ENCODE peak calls at places on chromosomes 6 and 20, in four cellular contexts. U is OCI-LY7, C is PC-3, S is A549. M is an unnamed sample.
A peak's percentile ranks its signal among the peaks of the same experiment; 100 is the strongest.

GRCh38 chr6:42332916-42333315 is 115.3 kb upstream of the MRPS10 start:
- DNase-seq in U (no peak), S (no peak), C (no peak), M (no peak)

GRCh38 chr20:38217791-38218565 is 42.6 kb downstream of the KIAA1755 start:
- DNase-seq in S (peak; percentile 77), U (no peak), C (peak; percentile 93), M (peak; percentile 75)

GRCh38 chr6:35259946-35260626 is 551 bp downstream of the ZNF76 start:
- DNase-seq in S (peak; percentile 82), C (peak; percentile 44), U (peak; percentile 74), M (peak; percentile 80)

GRCh38 chr20:60138263-60139127 is 180.3 kb downstream of the CDH26 start:
- DNase-seq in U (peak; percentile 6), C (no peak), S (no peak), M (no peak)

GRCh38 chr20:37456948-37457347 is 64.1 kb upstream of the NNAT start:
- DNase-seq in S (no peak), U (no peak), C (no peak), M (no peak)

GRCh38 chr6:43393597-43393996 is 24.1 kb upstream of the ZNF318 start:
- DNase-seq in S (no peak), U (no peak), C (no peak), M (no peak)

GRCh38 chr20:7500362-7500761 is 439.9 kb downstream of the HAO1 start:
- DNase-seq in C (no peak), U (no peak), S (no peak), M (no peak)

GRCh38 chr20:61340157-61340556 is 88.1 kb downstream of the CDH4 start:
- DNase-seq in C (no peak), U (no peak), S (no peak), M (no peak)

GRCh38 chr6:162733489-162733888 is 5.7 kb downstream of the PACRG start:
- DNase-seq in S (no peak), U (peak; percentile 23), C (no peak), M (no peak)

GRCh38 chr6:99333068-99333467 is 16.4 kb downstream of the FAXC start:
- DNase-seq in U (peak; percentile 3), S (no peak), C (no peak), M (no peak)

GRCh38 chr20:31822421-31823330 is 3.5 kb downstream of the MYLK2 start:
- DNase-seq in U (peak; percentile 72), C (peak; percentile 58), S (peak; percentile 62), M (peak; percentile 87)

GRCh38 chr20:36887779-36888133 is 11.8 kb downstream of the TLDC2 start:
- DNase-seq in S (no peak), U (no peak), C (no peak), M (no peak)

GRCh38 chr20:56465997-56466396 is 2.4 kb upstream of the RTF2 start:
- DNase-seq in U (peak; percentile 49), C (no peak), S (no peak), M (no peak)

GRCh38 chr6:113959235-113959634 is 11.7 kb downstream of the HDAC2 start:
- DNase-seq in S (no peak), C (no peak), U (no peak), M (no peak)

GRCh38 chr6:136421537-136422158 is 128.6 kb downstream of the MAP7 start:
- DNase-seq in U (no peak), S (no peak), C (no peak), M (no peak)

GRCh38 chr6:41713161-41713649 is 22.2 kb downstream of the TFEB start:
- DNase-seq in C (peak; percentile 55), U (no peak), S (peak; percentile 65), M (no peak)

GRCh38 chr6:52503853-52504777 is 72.7 kb downstream of the TRAM2 start:
- DNase-seq in S (peak; percentile 97), U (no peak), C (peak; percentile 99), M (peak; percentile 78)

GRCh38 chr20:10047427-10047826 is 12.6 kb downstream of the ANKEF1 start:
- DNase-seq in C (peak; percentile 30), S (peak; percentile 53), U (no peak), M (no peak)

GRCh38 chr20:35307666-35308653 is 15.7 kb upstream of the FAM83C start:
- DNase-seq in C (peak; percentile 94), U (no peak), S (peak; percentile 37), M (no peak)

GRCh38 chr6:36906539-36906938 is 20.8 kb downstream of the C6orf89 start:
- DNase-seq in S (no peak), U (no peak), C (peak; percentile 45), M (no peak)

GRCh38 chr20:40702504-40702903 is 13.5 kb upstream of the MAFB start:
- DNase-seq in C (peak; percentile 24), U (no peak), S (no peak), M (no peak)

GRCh38 chr6:168385858-168386735 is 54.9 kb upstream of the SMOC2 start:
- DNase-seq in S (no peak), U (no peak), C (no peak), M (no peak)

GRCh38 chr6:1971612-1972011 is 273.8 kb downstream of the GMDS start:
- DNase-seq in U (no peak), S (no peak), C (no peak), M (no peak)

GRCh38 chr20:45470262-45470931 is 844 bp downstream of the WFDC2 start:
- DNase-seq in U (no peak), S (no peak), C (no peak), M (peak; percentile 65)

GRCh38 chr6:113103618-113104390 is 753.3 kb upstream of the MARCKS start:
- DNase-seq in C (peak; percentile 11), S (no peak), U (no peak), M (peak; percentile 26)

GRCh38 chr6:15389759-15390723 is 144.2 kb downstream of the JARID2 start:
- DNase-seq in U (peak; percentile 69), S (peak; percentile 32), C (peak; percentile 49), M (peak; percentile 73)
- H3K4me1 ChIP-seq in U (peaks cover 16% of the 10 kb centered on the region), S (peaks cover 18% of the 10 kb centered on the region), C (no peaks in the 10 kb centered on the region), M (peaks cover 37% of the 10 kb centered on the region)

GRCh38 chr20:53124075-53124532 is 151.9 kb downstream of the TSHZ2 start:
- DNase-seq in S (no peak), U (no peak), C (no peak), M (no peak)
- H3K4me2 ChIP-seq in S (no peak overlapping the region), U (no peak overlapping the region), C (no peak overlapping the region), M (no peak overlapping the region)

GRCh38 chr6:158852312-158853071 is 33.3 kb upstream of the EZR start:
- DNase-seq in C (no peak), S (no peak), U (no peak), M (no peak)
- H3K4me1 ChIP-seq in C (peaks cover 61% of the 10 kb centered on the region), S (peaks cover 83% of the 10 kb centered on the region), U (peaks cover 72% of the 10 kb centered on the region), M (peaks cover 52% of the 10 kb centered on the region)

GRCh38 chr6:123208111-123208510 is 212.1 kb downstream of the CLVS2 start:
- DNase-seq in U (no peak), C (no peak), S (no peak), M (no peak)
- H3K4me2 ChIP-seq in U (no peak overlapping the region), C (no peak overlapping the region), S (no peak overlapping the region), M (no peak overlapping the region)

DNA sequence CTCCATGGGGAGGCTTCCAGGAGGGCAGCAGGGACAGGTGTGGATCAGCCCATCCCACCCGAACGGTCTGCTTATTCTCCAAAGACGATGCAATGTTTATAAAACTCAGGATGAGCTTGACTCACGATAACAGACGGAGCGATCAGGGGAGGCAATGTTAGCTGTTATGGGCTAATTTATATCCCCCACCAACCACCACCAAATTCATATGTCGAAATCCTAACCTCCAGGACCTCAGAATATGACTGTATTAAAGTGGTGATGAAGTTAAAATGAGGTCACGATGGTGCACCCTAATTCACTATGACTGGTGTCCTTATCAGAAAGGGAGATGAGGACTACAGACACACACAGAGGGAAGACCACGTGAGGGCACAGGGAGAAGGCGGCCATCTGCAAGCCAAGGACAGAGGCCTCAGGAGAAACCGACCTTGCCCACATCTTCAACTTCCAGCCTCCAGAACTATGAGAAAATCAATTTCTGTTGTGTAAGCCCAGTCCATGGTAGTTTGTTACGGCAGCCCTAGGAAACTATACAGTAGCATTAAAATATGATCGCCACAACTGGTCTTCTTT is 7.0 kb downstream of the ADTRP start:
- DNase-seq in U (no peak), S (no peak), C (peak; percentile 26), M (no peak)
- H3K4me1 ChIP-seq in U (no peaks in the 10 kb centered on the region), S (peaks cover 51% of the 10 kb centered on the region), C (peaks cover 63% of the 10 kb centered on the region), M (peaks cover 11% of the 10 kb centered on the region)

GRCh38 chr6:6725834-6726194 is 137.3 kb downstream of the LY86 start:
- DNase-seq in S (no peak), C (no peak), U (no peak), M (no peak)

GRCh38 chr6:6725120-6725833 is 136.8 kb downstream of the LY86 start:
- DNase-seq in C (no peak), U (no peak), S (no peak), M (no peak)

GRCh38 chr6:6723792-6724318 is 135.3 kb downstream of the LY86 start:
- DNase-seq in C (no peak), U (no peak), S (no peak), M (peak; percentile 45)

GRCh38 chr6:6723316-6723715 is 134.8 kb downstream of the LY86 start:
- DNase-seq in S (no peak), U (no peak), C (no peak), M (no peak)

GRCh38 chr6:6724319-6725119 is 136.0 kb downstream of the LY86 start:
- DNase-seq in C (peak; percentile 73), U (peak; percentile 33), S (peak; percentile 44), M (peak; percentile 84)
- H3K4me2 ChIP-seq in C (peak overlapping the region; percentile 74), U (no peak overlapping the region), S (peak overlapping the region; percentile 74), M (peak overlapping the region; percentile 81)

GRCh38 chr6:30265166-30265565 is 52.0 kb upstream of the TRIM26 start:
- DNase-seq in C (no peak), S (no peak), U (no peak), M (no peak)

GRCh38 chr6:30260036-30260504 is 46.9 kb upstream of the TRIM26 start:
- DNase-seq in S (no peak), C (no peak), U (no peak), M (peak; percentile 27)

GRCh38 chr6:30265594-30265993 is 52.4 kb upstream of the TRIM26 start:
- DNase-seq in S (no peak), U (no peak), C (no peak), M (no peak)

GRCh38 chr6:30264731-30265130 is 51.5 kb upstream of the TRIM26 start:
- DNase-seq in U (no peak), S (no peak), C (no peak), M (no peak)

DNA sequence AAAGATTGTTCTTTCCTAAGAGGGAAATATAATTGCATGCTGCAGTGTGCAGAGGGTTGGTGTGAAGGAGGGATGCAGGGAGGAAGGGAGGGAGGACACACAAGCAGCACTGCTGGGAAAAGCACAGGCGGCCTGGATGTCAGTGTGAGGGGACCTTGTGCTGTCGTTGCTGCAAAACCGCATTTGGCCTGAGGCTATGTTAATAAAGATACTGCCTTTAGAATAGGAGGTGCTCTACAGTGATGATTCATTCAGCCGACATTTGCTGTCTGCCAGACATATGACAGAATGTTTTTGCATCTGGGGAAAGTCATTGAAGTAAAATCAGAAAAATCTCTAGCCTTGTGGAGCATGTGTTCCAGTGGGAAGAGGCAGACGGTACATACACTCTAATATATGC is 50.5 kb upstream of the TRIM26 start:
- DNase-seq in S (no peak), U (no peak), C (peak; percentile 95), M (peak; percentile 11)
- H3K4me1 ChIP-seq in S (no peaks in the 10 kb centered on the region), U (peaks cover 13% of the 10 kb centered on the region), C (peaks cover 25% of the 10 kb centered on the region), M (peaks cover 2% of the 10 kb centered on the region)

GRCh38 chr6:28996844-28997502 is 8.1 kb downstream of the ZNF311 start:
- DNase-seq in C (no peak), S (no peak), U (no peak), M (no peak)
- H3K4me2 ChIP-seq in C (no peak overlapping the region), S (no peak overlapping the region), U (no peak overlapping the region), M (no peak overlapping the region)

M was measured in hepatocyte.